ENCODE peak calls at places on chromosomes 4 and X, in eight cellular contexts. Y is Right ventricle myocardium superior; D is breast epithelium; F is right lobe of liver; S is iPS-NIHi11; Z is activated naive CD8-positive, alpha-beta T cell treated with anti-CD3 and anti-CD28 coated beads, Interleukin-2, amount 10 ng/mL, durations not matched to agents 7 days and 5 days; G is ELR; E is left lung. Q is an unnamed sample.

GRCh38 chr4:149884046-149884445 is 68.4 kb upstream of the IQCM start:
- DNase-seq in Y (peak), D (peak), F (peak), S (no peak), Z (no peak), G (no peak), E (no peak), Q (no peak)

GRCh38 chr4:86536166-86536565 is 57.9 kb upstream of the PTPN13 start:
- DNase-seq in Y (no peak), D (no peak), F (no peak), S (no peak), Z (no peak), G (no peak), E (no peak), Q (no peak)

GRCh38 chr4:20506827-20507226 is 193.4 kb upstream of the PACRGL start:
- DNase-seq in Y (no peak), D (no peak), F (no peak), S (no peak), Z (no peak), G (peak), E (no peak), Q (peak)

GRCh38 chrX:154719132-154719675 is 31.7 kb downstream of the GAB3 start:
- DNase-seq in Y (no peak), D (no peak), F (no peak), S (no peak), Z (no peak), G (peak), E (no peak), Q (peak)

GRCh38 chrX:133810925-133811324 is 174.5 kb downstream of the GPC3 start:
- DNase-seq in Y (no peak), D (no peak), F (no peak), S (no peak), Z (no peak), G (no peak), E (no peak), Q (no peak)

GRCh38 chr4:7777017-7777710 is 162.5 kb downstream of the AFAP1 start:
- DNase-seq in Y (no peak), D (no peak), F (no peak), S (no peak), Z (no peak), G (no peak), E (no peak), Q (no peak)

GRCh38 chr4:64539234-64539849 is 130.1 kb upstream of the TECRL start:
- DNase-seq in Y (no peak), D (no peak), F (no peak), S (peak), Z (no peak), G (peak), E (no peak), Q (peak)

GRCh38 chr4:71380721-71381120 is 41.9 kb downstream of the SLC4A4 start:
- DNase-seq in Y (no peak), D (no peak), F (no peak), S (no peak), Z (no peak), G (peak), E (no peak), Q (no peak)

GRCh38 chr4:173415885-173416658 is 17.2 kb upstream of the SCRG1 start:
- DNase-seq in Y (peak), D (peak), F (peak), S (no peak), Z (no peak), G (no peak), E (peak), Q (no peak)

GRCh38 chr4:102862016-102862415 is 6.8 kb upstream of the CISD2 start:
- DNase-seq in Y (no peak), D (no peak), F (no peak), S (no peak), Z (no peak), G (no peak), E (no peak), Q (no peak)

GRCh38 chr4:152630361-152630760 is 49.4 kb downstream of the TMEM154 start:
- DNase-seq in Y (no peak), D (no peak), F (no peak), S (no peak), Z (no peak), G (no peak), E (no peak), Q (no peak)

GRCh38 chr4:40693946-40694345 is 55.8 kb upstream of the NSUN7 start:
- DNase-seq in Y (no peak), D (no peak), F (no peak), S (no peak), Z (no peak), G (no peak), E (no peak), Q (no peak)

GRCh38 chr4:134668237-134668636 is 466.6 kb upstream of the PABPC4L start:
- DNase-seq in Y (no peak), D (no peak), F (no peak), S (no peak), Z (no peak), G (peak), E (no peak), Q (no peak)

GRCh38 chr4:52947691-52948397 is 85.7 kb downstream of the RASL11B start:
- DNase-seq in Y (no peak), D (no peak), F (no peak), S (no peak), Z (no peak), G (no peak), E (no peak), Q (no peak)

GRCh38 chr4:90328558-90328957 is 201.4 kb downstream of the CCSER1 start:
- DNase-seq in Y (peak), D (no peak), F (no peak), S (peak), Z (no peak), G (peak), E (no peak), Q (peak)

GRCh38 chr4:162101337-162101736 is 62.5 kb downstream of the FSTL5 start:
- DNase-seq in Y (no peak), D (no peak), F (no peak), S (no peak), Z (no peak), G (no peak), E (no peak), Q (no peak)

GRCh38 chr4:119151161-119151560 is 15.5 kb downstream of the MYOZ2 start:
- DNase-seq in Y (no peak), D (no peak), F (no peak), S (no peak), Z (no peak), G (no peak), E (no peak), Q (peak)

GRCh38 chr4:63090641-63091040 is 1318.6 kb downstream of the TECRL start:
- DNase-seq in Y (no peak), D (no peak), F (no peak), S (no peak), Z (no peak), G (no peak), E (no peak), Q (no peak)

GRCh38 chrX:13845721-13846378 is 29.0 kb upstream of the GPM6B start:
- DNase-seq in Y (no peak), D (peak), F (no peak), S (no peak), Z (no peak), G (no peak), E (no peak), Q (no peak)

GRCh38 chrX:1316527-1316926 is 20.1 kb upstream of the IL3RA start:
- DNase-seq in Y (peak), D (peak), F (peak), S (no peak), Z (no peak), G (no peak), E (peak), Q (peak)

GRCh38 chr4:99462875-99463464 is 27.8 kb upstream of the ADH7 start:
- DNase-seq in Y (peak), D (peak), F (peak), S (peak), Z (no peak), G (peak), E (peak), Q (peak)

GRCh38 chrX:121010218-121010617 is 24.7 kb upstream of the CT47A1 start:
- DNase-seq in Y (no peak), D (no peak), F (no peak), S (no peak), Z (no peak), G (no peak), E (no peak), Q (peak)

GRCh38 chr4:135353008-135353407 is 1151.4 kb upstream of the PABPC4L start:
- DNase-seq in Y (no peak), D (no peak), F (no peak), S (no peak), Z (no peak), G (no peak), E (no peak), Q (no peak)

GRCh38 chrX:16999275-16999674 is 52.8 kb downstream of the REPS2 start:
- DNase-seq in Y (no peak), D (no peak), F (no peak), S (no peak), Z (no peak), G (no peak), E (no peak), Q (peak)

GRCh38 chr4:38948551-38948950 is 80.9 kb downstream of the FAM114A1 start:
- DNase-seq in Y (no peak), D (no peak), F (no peak), S (no peak), Z (no peak), G (peak), E (no peak), Q (peak)

GRCh38 chr4:94960703-94961102 is 202.9 kb downstream of the BMPR1B start:
- DNase-seq in Y (no peak), D (no peak), F (no peak), S (no peak), Z (no peak), G (no peak), E (no peak), Q (no peak)

GRCh38 chr4:158775091-158775651 is 6.3 kb downstream of the FNIP2 start:
- DNase-seq in Y (no peak), D (no peak), F (no peak), S (no peak), Z (no peak), G (peak), E (no peak), Q (peak)

GRCh38 chr4:119962631-119963030 is 104.0 kb downstream of the MAD2L1 start:
- DNase-seq in Y (no peak), D (no peak), F (no peak), S (no peak), Z (no peak), G (no peak), E (no peak), Q (no peak)

GRCh38 chr4:2402053-2402452 is 16.4 kb downstream of the ZFYVE28 start:
- DNase-seq in Y (peak), D (peak), F (peak), S (peak), Z (no peak), G (no peak), E (peak), Q (no peak)

GRCh38 chr4:110643096-110643495 is 20.2 kb upstream of the PITX2 start:
- DNase-seq in Y (no peak), D (no peak), F (no peak), S (no peak), Z (no peak), G (no peak), E (no peak), Q (no peak)

GRCh38 chrX:57286507-57287251 is at the start of gene FAAH2:
- DNase-seq in Y (no peak), D (peak), F (peak), S (peak), Z (peak), G (no peak), E (peak), Q (no peak)

GRCh38 chr4:55255171-55255570 is 90.9 kb upstream of the SRD5A3 start:
- DNase-seq in Y (no peak), D (no peak), F (no peak), S (no peak), Z (no peak), G (peak), E (no peak), Q (no peak)